ENCODE peak calls at places on chromosomes 11 and 22, in nine cellular contexts. U is spleen; J is activated effector memory CD4-positive, alpha-beta T cell treated with Interleukin-2 at 50 U/mL for 16 hours; R is pancreas; C is activated CD4-positive, alpha-beta T cell treated with anti-CD3 and anti-CD28 coated beads, Interleukin-2, amount 10 ng/mL, durations not matched to agents 7 days and 5 days; A is neuronal stem cell; L is nephron progenitor cell; O is left ventricle myocardium superior; Q is A172. X is an unnamed sample.

GRCh38 chr22:24090581-24090980 is 79.5 kb downstream of the CABIN1 start:
- DNase-seq in O (no peak), C (no peak), L (no peak), A (no peak), U (peak; percentile 33), J (no peak), Q (no peak), R (no peak), X (no peak)

GRCh38 chr11:47003180-47003877 is 66.8 kb downstream of the CSTPP1 start:
- DNase-seq in J (no peak), Q (no peak), U (no peak), O (no peak), L (no peak), R (no peak), A (no peak), C (no peak), X (no peak)

GRCh38 chr11:68374531-68374930 is 62.1 kb downstream of the LRP5 start:
- DNase-seq in A (no peak), U (no peak), L (no peak), Q (no peak), R (no peak), C (no peak), J (no peak), O (no peak), X (no peak)

GRCh38 chr11:20547411-20547810 is 52.0 kb upstream of the SLC6A5 start:
- DNase-seq in U (no peak), Q (no peak), O (no peak), L (no peak), J (no peak), R (no peak), A (no peak), C (no peak), X (no peak)

GRCh38 chr11:1014276-1014675 is 22.2 kb downstream of the MUC6 start:
- DNase-seq in R (no peak), O (no peak), Q (no peak), J (no peak), A (no peak), U (no peak), L (no peak), C (no peak), X (no peak)

GRCh38 chr11:68349461-68350249 is 37.3 kb downstream of the LRP5 start:
- DNase-seq in L (no peak), A (no peak), U (no peak), O (peak; percentile 32), Q (no peak), R (no peak), C (no peak), J (no peak), X (no peak)

GRCh38 chr11:106463154-106463553 is 385.7 kb downstream of the AASDHPPT start:
- DNase-seq in U (no peak), L (no peak), A (no peak), R (no peak), J (no peak), Q (no peak), C (no peak), O (no peak), X (no peak)

GRCh38 chr22:43200031-43200430 is 13.1 kb upstream of the TTLL12 start:
- DNase-seq in U (no peak), R (no peak), Q (no peak), C (no peak), O (no peak), A (no peak), L (no peak), J (no peak), X (no peak)

GRCh38 chr22:39176067-39176621 is 23.7 kb upstream of the CBX7 start:
- DNase-seq in O (peak; percentile 85), R (no peak), A (peak; percentile 69), U (peak; percentile 82), C (no peak), L (peak; percentile 80), Q (peak; percentile 82), J (no peak), X (no peak)

GRCh38 chr11:97537407-97538150 is 1147.8 kb downstream of the JRKL start:
- DNase-seq in O (peak; percentile 22), C (no peak), U (no peak), J (no peak), L (peak; percentile 2), Q (no peak), R (no peak), A (no peak), X (no peak)

GRCh38 chr11:72037554-72038311 is 39.0 kb downstream of the IL18BP start:
- DNase-seq in O (peak; percentile 59), U (no peak), Q (no peak), L (no peak), C (no peak), J (no peak), A (no peak), R (no peak), X (no peak)

GRCh38 chr11:67290801-67291200 is 1.7 kb downstream of the ANKRD13D start:
- DNase-seq in A (no peak), L (no peak), Q (no peak), U (peak; percentile 77), O (peak; percentile 65), R (no peak), C (no peak), J (no peak), X (no peak)

GRCh38 chr11:102734650-102735049 is 9.9 kb upstream of the MMP8 start:
- DNase-seq in O (no peak), U (no peak), A (no peak), R (no peak), C (no peak), Q (no peak), L (no peak), J (no peak), X (no peak)

GRCh38 chr11:124746621-124747243 is 5.3 kb downstream of the VSIG2 start:
- DNase-seq in U (peak; percentile 93), A (no peak), L (peak; percentile 77), R (peak; percentile 89), Q (peak; percentile 35), C (peak; percentile 79), O (peak; percentile 82), J (peak; percentile 77), X (peak; percentile 93)

GRCh38 chr11:13551834-13552233 is 56.0 kb upstream of the PTH start:
- DNase-seq in U (no peak), Q (no peak), J (no peak), L (no peak), R (no peak), O (no peak), C (no peak), A (no peak), X (no peak)